ENCODE peak calls at places on chromosomes 6 and 20, in five cellular contexts. One of them, this sample, is unnamed.

GRCh38 chr6:30194797-30195690 is 18.2 kb downstream of the TRIM26 start:
- DNase-seq in thoracic aorta: no peak
- DNase-seq in neural progenitor cell: peak
- DNase-seq in heart left ventricle: no peak
- DNase-seq in AG04450: no peak
- DNase-seq in this sample: no peak

GRCh38 chr6:7758456-7758855 is 32.6 kb downstream of the BMP6 start:
- DNase-seq in thoracic aorta: no peak
- DNase-seq in neural progenitor cell: no peak
- DNase-seq in heart left ventricle: peak
- DNase-seq in AG04450: peak
- DNase-seq in this sample: peak

GRCh38 chr6:119521251-119521650 is 171.7 kb upstream of the MAN1A1 start:
- DNase-seq in thoracic aorta: no peak
- DNase-seq in neural progenitor cell: no peak
- DNase-seq in heart left ventricle: no peak
- DNase-seq in AG04450: no peak
- DNase-seq in this sample: no peak

GRCh38 chr20:47885909-47886453 is 100.7 kb upstream of the SULF2 start:
- DNase-seq in thoracic aorta: no peak
- DNase-seq in neural progenitor cell: no peak
- DNase-seq in heart left ventricle: no peak
- DNase-seq in AG04450: no peak
- DNase-seq in this sample: no peak

GRCh38 chr6:42141603-42142117 is 760 bp downstream of the C6orf132 start:
- DNase-seq in thoracic aorta: no peak
- DNase-seq in neural progenitor cell: no peak
- DNase-seq in heart left ventricle: no peak
- DNase-seq in AG04450: no peak
- DNase-seq in this sample: no peak

GRCh38 chr6:161947371-161947770 is 673.5 kb upstream of the AGPAT4 start:
- DNase-seq in thoracic aorta: no peak
- DNase-seq in neural progenitor cell: no peak
- DNase-seq in heart left ventricle: no peak
- DNase-seq in AG04450: no peak
- DNase-seq in this sample: no peak

GRCh38 chr6:132698608-132699007 is 15.2 kb downstream of the VNN1 start:
- DNase-seq in thoracic aorta: no peak
- DNase-seq in neural progenitor cell: no peak
- DNase-seq in heart left ventricle: no peak
- DNase-seq in AG04450: no peak
- DNase-seq in this sample: no peak

GRCh38 chr20:61835791-61836350 is 229.8 kb downstream of the TAF4 start:
- DNase-seq in thoracic aorta: no peak
- DNase-seq in neural progenitor cell: no peak
- DNase-seq in heart left ventricle: peak
- DNase-seq in AG04450: no peak
- DNase-seq in this sample: no peak

GRCh38 chr20:38692436-38693411 is 31.6 kb upstream of the SLC32A1 start:
- DNase-seq in thoracic aorta: no peak
- DNase-seq in neural progenitor cell: peak
- DNase-seq in heart left ventricle: peak
- DNase-seq in AG04450: peak
- DNase-seq in this sample: peak

GRCh38 chr20:25054995-25055629 is 2.8 kb downstream of the ACSS1 start:
- DNase-seq in thoracic aorta: no peak
- DNase-seq in neural progenitor cell: no peak
- DNase-seq in heart left ventricle: peak
- DNase-seq in AG04450: no peak
- DNase-seq in this sample: peak

GRCh38 chr6:35327349-35328027 is 14.9 kb upstream of the PPARD start:
- DNase-seq in thoracic aorta: no peak
- DNase-seq in neural progenitor cell: peak
- DNase-seq in heart left ventricle: peak
- DNase-seq in AG04450: peak
- DNase-seq in this sample: peak

GRCh38 chr6:74871757-74872156 is 334.1 kb downstream of the COL12A1 start:
- DNase-seq in thoracic aorta: no peak
- DNase-seq in neural progenitor cell: no peak
- DNase-seq in heart left ventricle: no peak
- DNase-seq in AG04450: no peak
- DNase-seq in this sample: peak

GRCh38 chr6:168524644-168525043 is 83.7 kb downstream of the SMOC2 start:
- DNase-seq in thoracic aorta: no peak
- DNase-seq in neural progenitor cell: peak
- DNase-seq in heart left ventricle: no peak
- DNase-seq in AG04450: no peak
- DNase-seq in this sample: no peak

GRCh38 chr6:16902520-16902919 is 141.3 kb upstream of the ATXN1 start:
- DNase-seq in thoracic aorta: no peak
- DNase-seq in neural progenitor cell: no peak
- DNase-seq in heart left ventricle: no peak
- DNase-seq in AG04450: no peak
- DNase-seq in this sample: no peak

GRCh38 chr6:54327631-54328030 is 19.4 kb downstream of the TINAG start:
- DNase-seq in thoracic aorta: no peak
- DNase-seq in neural progenitor cell: no peak
- DNase-seq in heart left ventricle: no peak
- DNase-seq in AG04450: no peak
- DNase-seq in this sample: no peak

GRCh38 chr20:64165866-64166600 is 1.8 kb downstream of the MYT1 start:
- DNase-seq in thoracic aorta: no peak
- DNase-seq in neural progenitor cell: no peak
- DNase-seq in heart left ventricle: no peak
- DNase-seq in AG04450: no peak
- DNase-seq in this sample: no peak

GRCh38 chr6:116328528-116328903 is 42.2 kb upstream of the DSE start:
- DNase-seq in thoracic aorta: no peak
- DNase-seq in neural progenitor cell: no peak
- DNase-seq in heart left ventricle: no peak
- DNase-seq in AG04450: no peak
- DNase-seq in this sample: no peak

GRCh38 chr6:14335071-14335470 is 217.5 kb downstream of the CD83 start:
- DNase-seq in thoracic aorta: no peak
- DNase-seq in neural progenitor cell: no peak
- DNase-seq in heart left ventricle: no peak
- DNase-seq in AG04450: no peak
- DNase-seq in this sample: no peak

GRCh38 chr6:114100421-114100820 is 129.5 kb upstream of the HDAC2 start:
- DNase-seq in thoracic aorta: no peak
- DNase-seq in neural progenitor cell: no peak
- DNase-seq in heart left ventricle: no peak
- DNase-seq in AG04450: peak
- DNase-seq in this sample: no peak

GRCh38 chr6:25186919-25187318 is 92.3 kb upstream of the CARMIL1 start:
- DNase-seq in thoracic aorta: no peak
- DNase-seq in neural progenitor cell: no peak
- DNase-seq in heart left ventricle: no peak
- DNase-seq in AG04450: no peak
- DNase-seq in this sample: no peak

GRCh38 chr6:52509281-52510212 is 67.3 kb downstream of the TRAM2 start:
- DNase-seq in thoracic aorta: no peak
- DNase-seq in neural progenitor cell: no peak
- DNase-seq in heart left ventricle: no peak
- DNase-seq in AG04450: no peak
- DNase-seq in this sample: no peak

GRCh38 chr6:170033666-170034065 is 257.2 kb downstream of the DLL1 start:
- DNase-seq in thoracic aorta: no peak
- DNase-seq in neural progenitor cell: no peak
- DNase-seq in heart left ventricle: no peak
- DNase-seq in AG04450: no peak
- DNase-seq in this sample: no peak

GRCh38 chr6:10518461-10519216 is 2.5 kb upstream of the GCNT2 start:
- DNase-seq in thoracic aorta: no peak
- DNase-seq in neural progenitor cell: no peak
- DNase-seq in heart left ventricle: no peak
- DNase-seq in AG04450: no peak
- DNase-seq in this sample: no peak

GRCh38 chr6:48101277-48101676 is 9.7 kb downstream of the PTCHD4 start:
- DNase-seq in thoracic aorta: no peak
- DNase-seq in neural progenitor cell: no peak
- DNase-seq in heart left ventricle: no peak
- DNase-seq in AG04450: no peak
- DNase-seq in this sample: peak

GRCh38 chr20:45948261-45948733 is 13.8 kb downstream of the PCIF1 start:
- DNase-seq in thoracic aorta: no peak
- DNase-seq in neural progenitor cell: no peak
- DNase-seq in heart left ventricle: no peak
- DNase-seq in AG04450: no peak
- DNase-seq in this sample: no peak

GRCh38 chr6:36129889-36130671 is at the start of gene MAPK13:
- DNase-seq in thoracic aorta: no peak
- DNase-seq in neural progenitor cell: peak
- DNase-seq in heart left ventricle: no peak
- DNase-seq in AG04450: no peak
- DNase-seq in this sample: peak

GRCh38 chr6:145814035-145814500 is 527 bp downstream of the FBXO30 start:
- DNase-seq in thoracic aorta: no peak
- DNase-seq in neural progenitor cell: peak
- DNase-seq in heart left ventricle: peak
- DNase-seq in AG04450: no peak
- DNase-seq in this sample: peak

GRCh38 chr6:63543001-63543400 is 29.3 kb upstream of the LOC128125822 start:
- DNase-seq in thoracic aorta: no peak
- DNase-seq in neural progenitor cell: no peak
- DNase-seq in heart left ventricle: no peak
- DNase-seq in AG04450: no peak
- DNase-seq in this sample: no peak

GRCh38 chr20:47241345-47241781 is 115.1 kb downstream of the ZMYND8 start:
- DNase-seq in thoracic aorta: no peak
- DNase-seq in neural progenitor cell: no peak
- DNase-seq in heart left ventricle: peak
- DNase-seq in AG04450: peak
- DNase-seq in this sample: no peak

GRCh38 chr20:26167499-26167898 is 470.8 kb upstream of the ZNF337 start:
- DNase-seq in thoracic aorta: no peak
- DNase-seq in neural progenitor cell: no peak
- DNase-seq in heart left ventricle: no peak
- DNase-seq in AG04450: no peak
- DNase-seq in this sample: no peak

GRCh38 chr20:9319687-9320384 is 194.6 kb upstream of the LAMP5 start:
- DNase-seq in thoracic aorta: no peak
- DNase-seq in neural progenitor cell: no peak
- DNase-seq in heart left ventricle: no peak
- DNase-seq in AG04450: no peak
- DNase-seq in this sample: no peak

GRCh38 chr6:125910518-125910917 is 46.1 kb upstream of the HINT3 start:
- DNase-seq in thoracic aorta: no peak
- DNase-seq in neural progenitor cell: no peak
- DNase-seq in heart left ventricle: no peak
- DNase-seq in AG04450: no peak
- DNase-seq in this sample: no peak

GRCh38 chr20:9506964-9507369 is 7.4 kb upstream of the LAMP5 start:
- DNase-seq in thoracic aorta: no peak
- DNase-seq in neural progenitor cell: peak
- DNase-seq in heart left ventricle: no peak
- DNase-seq in AG04450: no peak
- DNase-seq in this sample: no peak

GRCh38 chr20:32457476-32457986 is 99.4 kb downstream of the ASXL1 start:
- DNase-seq in thoracic aorta: no peak
- DNase-seq in neural progenitor cell: peak
- DNase-seq in heart left ventricle: peak
- DNase-seq in AG04450: no peak
- DNase-seq in this sample: peak

GRCh38 chr6:164097557-164098398 is 683.3 kb downstream of the QKI start:
- DNase-seq in thoracic aorta: no peak
- DNase-seq in neural progenitor cell: peak
- DNase-seq in heart left ventricle: no peak
- DNase-seq in AG04450: no peak
- DNase-seq in this sample: peak

GRCh38 chr6:84739866-84740208 is 24.6 kb downstream of the TBX18 start:
- DNase-seq in thoracic aorta: no peak
- DNase-seq in neural progenitor cell: no peak
- DNase-seq in heart left ventricle: no peak
- DNase-seq in AG04450: no peak
- DNase-seq in this sample: peak

GRCh38 chr6:112879920-112880413 is 532.8 kb downstream of the RFPL4B start:
- DNase-seq in thoracic aorta: no peak
- DNase-seq in neural progenitor cell: peak
- DNase-seq in heart left ventricle: peak
- DNase-seq in AG04450: no peak
- DNase-seq in this sample: no peak

GRCh38 chr6:149169761-149170359 is 147.7 kb upstream of the TAB2 start:
- DNase-seq in thoracic aorta: no peak
- DNase-seq in neural progenitor cell: no peak
- DNase-seq in heart left ventricle: no peak
- DNase-seq in AG04450: no peak
- DNase-seq in this sample: no peak

GRCh38 chr20:49676581-49677291 is 36.9 kb downstream of the B4GALT5 start:
- DNase-seq in thoracic aorta: no peak
- DNase-seq in neural progenitor cell: no peak
- DNase-seq in heart left ventricle: no peak
- DNase-seq in AG04450: no peak
- DNase-seq in this sample: peak
- H3K27ac ChIP-seq in thoracic aorta: no peak
- H3K27ac ChIP-seq in neural progenitor cell: no peak
- H3K27ac ChIP-seq in heart left ventricle: peak
- H3K27ac ChIP-seq in AG04450: peak
- H3K27ac ChIP-seq in this sample: peak

DNA sequence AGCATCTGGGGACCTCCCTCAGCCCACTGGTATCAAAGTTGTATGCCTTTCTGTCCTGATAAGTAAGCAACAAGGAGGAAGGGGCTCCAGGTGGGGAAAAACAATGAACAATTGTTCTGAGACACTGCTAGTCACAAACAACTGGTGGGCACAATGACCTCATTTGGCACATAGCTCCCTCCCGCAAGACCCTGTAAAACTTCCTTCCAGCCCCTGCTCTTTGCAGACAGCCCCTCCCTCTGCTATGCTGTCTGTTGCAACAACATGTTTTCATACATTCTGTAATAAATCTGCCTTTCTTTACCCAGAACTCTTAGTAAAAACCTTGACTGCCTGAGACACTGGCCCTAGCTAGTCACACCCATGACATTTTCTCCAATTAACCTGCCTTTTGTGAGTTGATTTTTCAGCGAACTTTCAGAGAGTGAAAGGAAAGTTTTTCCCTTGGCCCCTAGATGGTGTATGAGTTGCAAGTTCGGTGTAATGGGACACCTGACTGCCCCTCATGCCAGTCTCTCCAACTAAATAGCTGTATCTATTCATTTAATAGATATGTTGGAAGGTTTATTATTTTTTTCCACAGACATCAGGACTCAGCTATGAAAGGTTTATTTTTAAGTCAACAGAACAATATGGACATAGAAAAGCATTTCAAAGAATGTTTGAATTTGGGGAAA is 142.3 kb upstream of the SLC22A16 start:
- DNase-seq in thoracic aorta: no peak
- DNase-seq in neural progenitor cell: no peak
- DNase-seq in heart left ventricle: no peak
- DNase-seq in AG04450: no peak
- DNase-seq in this sample: peak
- TF ChIP-seq CTCF in thoracic aorta: no peak
- TF ChIP-seq CTCF in neural progenitor cell: peak
- TF ChIP-seq CTCF in heart left ventricle: no peak
- TF ChIP-seq CTCF in AG04450: peak
- TF ChIP-seq CTCF in this sample: peak

GRCh38 chr6:21461844-21462518 is 131.6 kb upstream of the SOX4 start:
- DNase-seq in thoracic aorta: no peak
- DNase-seq in neural progenitor cell: no peak
- DNase-seq in heart left ventricle: no peak
- DNase-seq in AG04450: no peak
- DNase-seq in this sample: no peak
- H3K27ac ChIP-seq in thoracic aorta: no peak
- H3K27ac ChIP-seq in neural progenitor cell: no peak
- H3K27ac ChIP-seq in heart left ventricle: no peak
- H3K27ac ChIP-seq in AG04450: no peak
- H3K27ac ChIP-seq in this sample: no peak

GRCh38 chr6:137040393-137040792 is 4.4 kb downstream of the IL20RA start:
- DNase-seq in thoracic aorta: no peak
- DNase-seq in neural progenitor cell: no peak
- DNase-seq in heart left ventricle: no peak
- DNase-seq in AG04450: no peak
- DNase-seq in this sample: no peak
- TF ChIP-seq CTCF in thoracic aorta: peak
- TF ChIP-seq CTCF in neural progenitor cell: peak
- TF ChIP-seq CTCF in heart left ventricle: no peak
- TF ChIP-seq CTCF in AG04450: no peak
- TF ChIP-seq CTCF in this sample: no peak